ENCODE peak calls at places on chromosomes 1 and 21, in five cellular contexts. U is CD4-positive, alpha-beta memory T cell; C is PC-3; Z is tibial nerve; D is left ventricle myocardium inferior. S is an unnamed sample. For H3K9me3, the result is how much of the 10 kb centered on the place peaks cover.

GRCh38 chr1:44849575-44850132 is 6.6 kb upstream of the PTCH2 start:
- DNase-seq in C (no peak), U (no peak), D (no peak), Z (no peak), S (no peak)

GRCh38 chr1:230067871-230068814 is 1.1 kb downstream of the GALNT2 start:
- DNase-seq in U (peak), C (peak), D (peak), Z (no peak), S (peak)

GRCh38 chr1:167455786-167456446 is 62.4 kb downstream of the CD247 start:
- DNase-seq in Z (no peak), D (peak), U (peak), C (peak), S (peak)

GRCh38 chr1:57722285-57722978 is 298.6 kb upstream of the DAB1 start:
- DNase-seq in C (no peak), D (no peak), Z (no peak), U (no peak), S (no peak)

GRCh38 chr1:61101461-61102440 is 19.4 kb downstream of the NFIA start:
- DNase-seq in U (no peak), C (no peak), Z (no peak), D (no peak), S (no peak)

GRCh38 chr1:229326601-229327000 is 16.2 kb downstream of the CCSAP start:
- DNase-seq in U (peak), D (no peak), Z (no peak), C (no peak), S (no peak)

GRCh38 chr21:46570631-46571030 is 34.3 kb downstream of the S100B start:
- DNase-seq in D (no peak), Z (no peak), U (no peak), C (no peak), S (no peak)

GRCh38 chr1:109986054-109986444 is 1.5 kb downstream of the AHCYL1 start:
- DNase-seq in U (no peak), D (no peak), Z (no peak), C (no peak), S (no peak)

GRCh38 chr1:38068220-38068979 is 21.8 kb upstream of the POU3F1 start:
- DNase-seq in C (no peak), D (no peak), U (no peak), Z (no peak), S (no peak)

GRCh38 chr1:62530516-62531154 is 66.7 kb upstream of the ANGPTL3 start:
- DNase-seq in U (no peak), Z (no peak), C (peak), D (peak), S (no peak)

GRCh38 chr1:178938959-178939317 is 68.1 kb upstream of the ANGPTL1 start:
- DNase-seq in D (peak), U (no peak), Z (peak), C (no peak), S (no peak)

GRCh38 chr1:163896001-163896400 is 574.2 kb downstream of the NUF2 start:
- DNase-seq in U (no peak), Z (no peak), C (no peak), D (no peak), S (no peak)
- H3K9me3 ChIP-seq in U (under half), Z (under half), C (under half), D (under half), S (under half)

GRCh38 chr21:44820851-44821250 is 3.0 kb upstream of the SUMO3 start:
- DNase-seq in D (no peak), C (no peak), Z (no peak), U (no peak), S (no peak)
- H3K9me3 ChIP-seq in D (under half), C (under half), Z (under half), U (under half), S (under half)

GRCh38 chr21:9741343-9741742 is 780.0 kb upstream of the TPTE start:
- DNase-seq in Z (no peak), D (no peak), U (no peak), C (no peak), S (no peak)
- H3K9me3 ChIP-seq in Z (under half), D (under half), U (under half), C (half or more), S (under half)

GRCh38 chr1:5478156-5478695 is 514.0 kb downstream of the NPHP4 start:
- DNase-seq in Z (no peak), C (no peak), D (no peak), U (no peak), S (no peak)
- H3K9me3 ChIP-seq in Z (under half), C (under half), D (under half), U (under half), S (under half)

DNA sequence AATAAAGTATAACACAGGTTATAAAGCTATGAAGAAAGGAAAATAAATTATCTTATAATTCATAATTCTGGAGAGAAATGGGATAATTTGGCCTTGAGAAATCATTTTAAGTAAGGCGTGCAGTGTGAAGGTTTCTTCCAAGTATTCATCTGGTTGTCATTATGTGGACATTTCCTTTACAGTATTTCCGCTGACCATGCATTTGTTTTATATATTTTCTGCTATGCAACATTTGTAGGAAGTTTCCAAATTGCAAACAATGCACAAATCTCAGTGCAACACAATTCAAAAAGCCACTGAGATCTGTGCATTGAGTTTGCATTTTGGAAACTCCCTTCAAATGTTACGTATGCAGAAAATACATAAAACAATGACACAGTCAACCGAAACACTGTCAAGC is 17.8 kb downstream of the ZNF670 start:
- DNase-seq in U (no peak), C (no peak), D (no peak), Z (no peak), S (no peak)
- H3K9me3 ChIP-seq in U (under half), C (half or more), D (half or more), Z (under half), S (under half)

GRCh38 chr21:27260728-27261127 is 293.8 kb upstream of the ADAMTS5 start:
- DNase-seq in D (no peak), Z (no peak), U (no peak), C (no peak), S (no peak)

GRCh38 chr21:27268290-27268689 is 301.4 kb upstream of the ADAMTS5 start:
- DNase-seq in D (no peak), C (no peak), Z (no peak), U (no peak), S (no peak)

GRCh38 chr21:27269646-27270045 is 302.8 kb upstream of the ADAMTS5 start:
- DNase-seq in U (no peak), D (no peak), C (peak), Z (no peak), S (no peak)

GRCh38 chr21:27261676-27262075 is 294.8 kb upstream of the ADAMTS5 start:
- DNase-seq in U (no peak), Z (no peak), C (no peak), D (no peak), S (no peak)

GRCh38 chr21:27265492-27265891 is 298.6 kb upstream of the ADAMTS5 start:
- DNase-seq in Z (no peak), D (no peak), C (no peak), U (no peak), S (no peak)
- H3K9me3 ChIP-seq in Z (under half), D (under half), C (under half), U (under half), S (under half)

DNA sequence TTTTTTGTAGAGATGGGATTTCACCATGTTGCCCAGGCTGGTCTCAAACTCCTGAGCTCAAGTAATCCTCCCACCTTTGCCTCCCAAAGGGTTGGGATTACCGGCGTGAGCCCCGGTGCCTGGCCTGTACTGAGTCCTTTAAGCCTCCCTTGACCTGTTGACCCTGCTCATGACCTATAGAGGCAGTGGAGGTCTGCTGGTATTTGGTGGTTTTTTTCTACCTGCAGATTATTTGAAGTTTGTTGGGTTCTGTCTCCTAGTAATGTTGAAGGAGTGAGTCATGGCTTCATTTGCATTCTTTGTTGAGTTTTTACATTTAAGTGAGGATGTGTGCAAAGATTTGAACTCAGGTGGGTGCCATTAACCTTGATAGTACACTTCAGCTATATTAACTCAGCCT is 14.7 kb upstream of the NPPB start:
- DNase-seq in C (peak), Z (no peak), U (no peak), D (no peak), S (no peak)
- H3K9me3 ChIP-seq in C (under half), Z (under half), U (under half), D (under half), S (under half)

GRCh38 chr21:28464095-28464494 is 528.6 kb downstream of the LTN1 start:
- DNase-seq in D (no peak), U (no peak), C (no peak), Z (no peak), S (no peak)
- H3K9me3 ChIP-seq in D (under half), U (under half), C (under half), Z (under half), S (under half)

DNA sequence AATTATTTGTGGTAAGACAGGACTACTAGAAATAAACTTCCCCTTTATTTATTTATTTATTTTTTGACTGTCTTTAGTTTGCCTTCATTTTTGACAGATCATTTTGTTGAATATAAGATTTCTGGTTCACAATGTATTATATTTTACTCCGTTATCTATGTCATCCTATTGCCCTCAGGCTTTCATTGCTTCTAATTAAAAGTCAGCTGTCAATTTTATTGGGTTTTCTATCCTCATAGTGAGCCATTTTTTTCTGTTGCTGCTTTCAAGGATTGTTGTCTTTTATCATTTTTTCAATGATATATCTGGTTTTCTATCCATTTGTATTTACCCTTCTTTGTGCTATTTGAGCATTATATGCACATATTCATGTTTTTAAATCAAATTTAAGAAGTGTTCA is 866.2 kb downstream of the LRRIQ3 start:
- DNase-seq in Z (no peak), D (no peak), U (no peak), C (no peak), S (no peak)
- H3K9me3 ChIP-seq in Z (under half), D (half or more), U (under half), C (under half), S (under half)

S was measured in CD8-positive, alpha-beta T cell.